ENCODE peak calls at places on chromosome 3, in five cellular contexts. D is GM13976, W is neural crest cell, X is AG04449, A is fibroblast of mammary gland. P is an unnamed sample.

GRCh38 chr3:124429129-124429815 is 301.0 kb upstream of the UMPS start:
- DNase-seq in D (no peak), W (no peak), X (no peak), A (peak), P (peak)

GRCh38 chr3:76990606-76991005 is 49.3 kb upstream of the ROBO2 start:
- DNase-seq in D (no peak), W (no peak), X (no peak), A (no peak), P (no peak)

GRCh38 chr3:42984701-42985100 is 5.6 kb downstream of the GASK1A start:
- DNase-seq in D (no peak), W (no peak), X (no peak), A (no peak), P (no peak)

GRCh38 chr3:66110840-66111239 is 72.1 kb upstream of the MAGI1 start:
- DNase-seq in D (no peak), W (no peak), X (no peak), A (peak), P (peak)

GRCh38 chr3:142931222-142931621 is 32.3 kb downstream of the PAQR9 start:
- DNase-seq in D (peak), W (no peak), X (no peak), A (no peak), P (no peak)

GRCh38 chr3:71087109-71088018 is 496.2 kb downstream of the FOXP1 start:
- DNase-seq in D (peak), W (no peak), X (no peak), A (peak), P (peak)

GRCh38 chr3:9933561-9934234 is at the start of gene CRELD1:
- DNase-seq in D (peak), W (peak), X (peak), A (peak), P (peak)

GRCh38 chr3:13655074-13655913 is 106.4 kb downstream of the FBLN2 start:
- DNase-seq in D (peak), W (peak), X (no peak), A (peak), P (peak)

GRCh38 chr3:178001670-178002101 is 534.5 kb upstream of the KCNMB2 start:
- DNase-seq in D (no peak), W (no peak), X (no peak), A (no peak), P (peak)

GRCh38 chr3:105527949-105528348 is 161.2 kb downstream of the ALCAM start:
- DNase-seq in D (peak), W (no peak), X (no peak), A (peak), P (peak)

GRCh38 chr3:63791974-63792373 is 27.1 kb upstream of the C3orf49 start:
- DNase-seq in D (no peak), W (no peak), X (peak), A (peak), P (peak)

GRCh38 chr3:13661121-13661520 is 112.2 kb downstream of the FBLN2 start:
- DNase-seq in D (no peak), W (no peak), X (no peak), A (no peak), P (no peak)

GRCh38 chr3:71450162-71450561 is 133.4 kb downstream of the FOXP1 start:
- DNase-seq in D (no peak), W (no peak), X (no peak), A (no peak), P (no peak)

GRCh38 chr3:124774305-124774673 is 44.0 kb downstream of the UMPS start:
- DNase-seq in D (no peak), W (no peak), X (no peak), A (peak), P (peak)

GRCh38 chr3:86774082-86774691 is 216.8 kb downstream of the VGLL3 start:
- DNase-seq in D (peak), W (no peak), X (no peak), A (peak), P (peak)

GRCh38 chr3:160035757-160036156 is 47.1 kb downstream of the IL12A start:
- DNase-seq in D (no peak), W (no peak), X (no peak), A (no peak), P (no peak)

GRCh38 chr3:69065318-69065964 is 13.3 kb upstream of the TMF1 start:
- DNase-seq in D (no peak), W (no peak), X (no peak), A (no peak), P (no peak)

GRCh38 chr3:6860911-6861330 is at the start of gene GRM7:
- DNase-seq in D (peak), W (peak), X (no peak), A (no peak), P (no peak)

GRCh38 chr3:86792316-86792715 is 198.6 kb downstream of the VGLL3 start:
- DNase-seq in D (no peak), W (no peak), X (no peak), A (peak), P (peak)

GRCh38 chr3:62184559-62184958 is 188.8 kb downstream of the FEZF2 start:
- DNase-seq in D (no peak), W (no peak), X (no peak), A (peak), P (peak)

GRCh38 chr3:23800731-23801130 is 5.0 kb upstream of the UBE2E1 start:
- DNase-seq in D (peak), W (no peak), X (no peak), A (peak), P (no peak)
- TF ChIP-seq CTCF in D (no peak), W (no peak), X (peak), A (peak), P (peak)

DNA sequence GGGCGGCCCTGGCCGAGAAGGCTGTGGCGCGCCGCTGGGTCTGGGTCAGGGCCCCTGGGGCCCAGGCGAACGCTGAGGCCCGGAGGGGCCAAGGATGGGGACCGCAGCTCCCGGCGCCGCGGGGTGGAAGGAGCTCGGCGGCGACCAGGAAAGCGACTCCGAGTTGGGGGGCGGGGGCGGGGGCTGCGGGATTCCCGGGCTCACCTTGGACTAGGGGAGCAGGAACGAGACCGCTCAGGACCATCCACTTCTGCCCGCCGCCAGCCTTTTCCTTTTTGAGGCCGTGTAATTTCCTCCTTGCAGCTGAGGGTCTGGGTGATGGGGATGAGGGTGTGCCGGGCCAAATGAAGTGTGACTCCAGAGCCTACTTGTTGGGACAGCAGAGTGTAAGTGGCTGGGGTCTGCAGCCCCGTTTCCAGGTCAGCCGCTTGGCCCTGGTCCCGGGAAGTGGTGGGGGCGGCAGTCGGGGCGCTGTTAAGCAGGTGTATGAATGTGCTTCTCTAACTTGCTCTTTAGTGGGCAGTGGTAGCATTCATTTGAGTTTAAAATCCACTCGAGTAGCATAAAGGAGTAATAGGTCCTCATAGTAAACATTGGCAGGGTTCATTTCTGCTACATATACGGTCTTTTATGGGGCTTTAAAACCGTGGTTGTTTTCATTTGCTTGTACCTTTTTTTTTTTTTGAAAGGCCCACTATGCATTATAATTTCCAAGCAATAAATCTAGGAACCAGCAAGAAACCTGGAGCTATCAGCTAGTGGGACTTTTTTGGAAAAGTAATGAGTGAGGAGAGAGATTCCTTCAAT is 717 bp downstream of the PXK start:
- DNase-seq in D (peak), W (peak), X (no peak), A (peak), P (no peak)
- TF ChIP-seq CTCF in D (peak), W (no peak), X (no peak), A (no peak), P (no peak)

GRCh38 chr3:57910988-57911387 is 97.2 kb upstream of the FLNB start:
- DNase-seq in D (no peak), W (no peak), X (no peak), A (no peak), P (no peak)
- TF ChIP-seq CTCF in D (no peak), W (peak), X (peak), A (peak), P (peak)

GRCh38 chr3:50154840-50155490 is at the start of gene SEMA3F:
- DNase-seq in D (peak), W (peak), X (no peak), A (peak), P (peak)
- TF ChIP-seq CTCF in D (no peak), W (peak), X (no peak), A (no peak), P (no peak)

GRCh38 chr3:8769088-8769822 is at the start of gene OXTR:
- DNase-seq in D (peak), W (peak), X (peak), A (peak), P (peak)
- TF ChIP-seq CTCF in D (peak), W (peak), X (peak), A (peak), P (peak)

GRCh38 chr3:115688408-115688807 is 65.1 kb downstream of the GAP43 start:
- DNase-seq in D (no peak), W (no peak), X (no peak), A (no peak), P (no peak)
- TF ChIP-seq CTCF in D (no peak), W (no peak), X (no peak), A (no peak), P (no peak)

DNA sequence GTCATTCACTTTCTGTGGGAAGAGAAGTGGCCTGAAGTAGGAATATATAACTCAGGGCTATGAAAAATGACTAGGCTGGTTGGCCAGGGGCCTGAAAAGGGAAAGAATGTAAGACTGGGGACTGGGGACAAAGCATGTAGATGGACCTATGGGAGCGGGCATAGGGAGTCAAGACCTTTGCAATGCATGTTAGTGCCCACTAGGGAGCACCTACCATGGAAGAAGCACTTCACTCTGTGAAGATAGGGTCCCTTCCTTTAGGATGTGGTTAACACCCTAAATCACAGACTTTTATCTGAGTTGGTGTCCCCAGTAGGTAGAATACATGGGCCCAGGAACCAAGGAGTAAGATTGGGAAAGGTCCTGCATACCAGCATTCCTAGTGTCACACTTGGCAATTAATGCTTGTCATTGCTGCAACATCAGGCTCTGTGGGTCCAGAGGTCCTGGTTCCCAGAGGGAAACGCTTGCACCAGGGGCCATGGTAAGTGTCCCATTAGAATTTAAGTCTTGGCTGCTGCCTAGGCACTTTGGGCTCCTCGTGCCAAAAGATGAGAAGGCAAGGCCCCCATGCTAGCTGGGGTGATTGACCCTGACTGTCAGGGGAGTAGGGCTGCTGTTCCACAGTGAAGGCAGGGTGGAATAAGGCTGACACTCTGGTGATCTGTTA is 79.6 kb downstream of the CRYGS start:
- DNase-seq in D (no peak), W (no peak), X (no peak), A (no peak), P (no peak)
- TF ChIP-seq CTCF in D (no peak), W (no peak), X (no peak), A (no peak), P (peak)

GRCh38 chr3:4986611-4987373 is 7.6 kb downstream of the BHLHE40 start:
- DNase-seq in D (peak), W (peak), X (peak), A (peak), P (peak)
- TF ChIP-seq CTCF in D (no peak), W (no peak), X (no peak), A (no peak), P (peak)

DNA sequence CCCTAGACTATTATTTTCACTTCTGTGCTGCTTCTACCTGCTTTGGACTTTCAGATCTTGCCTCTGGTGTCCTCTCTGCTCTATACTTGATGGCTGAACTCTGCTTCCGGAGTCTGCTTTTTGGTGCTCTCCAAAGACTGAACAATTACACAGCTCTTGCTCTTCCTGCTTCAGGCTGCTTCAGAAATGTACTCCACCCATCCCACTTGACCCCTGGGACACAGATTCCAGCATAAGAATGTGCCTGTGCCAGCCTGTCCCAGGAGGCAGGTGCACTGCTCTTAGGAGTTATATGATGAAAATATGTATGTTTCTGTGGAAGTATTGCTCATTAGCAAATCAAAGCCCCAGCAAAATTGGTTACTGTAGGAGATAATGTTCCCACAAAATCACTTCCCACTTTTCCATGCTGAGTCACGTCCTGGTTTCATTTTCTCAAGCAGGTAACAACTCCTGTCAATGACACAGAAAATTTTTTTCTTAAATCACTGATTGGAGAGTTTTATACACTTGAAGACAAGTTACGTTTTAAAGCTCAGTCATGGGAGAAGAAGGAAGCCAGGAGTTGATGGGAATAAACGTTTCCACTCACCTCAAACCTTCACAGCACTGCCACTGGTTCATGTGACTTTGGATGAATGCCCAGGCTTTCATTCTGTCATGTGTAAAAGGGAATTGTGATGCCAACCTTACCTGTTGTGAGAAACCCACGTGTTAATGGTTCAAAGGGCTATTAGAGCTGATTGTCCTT is 239.4 kb upstream of the ZPLD1 start:
- DNase-seq in D (no peak), W (no peak), X (no peak), A (peak), P (no peak)
- TF ChIP-seq CTCF in D (no peak), W (no peak), X (no peak), A (no peak), P (no peak)

P was measured in fibroblast of villous mesenchyme.